ENCODE peak calls at places on chromosome 12, in six cellular contexts. One of them, this sample, is unnamed.

GRCh38 chr12:130529781-130530180 is 186.3 kb downstream of the RIMBP2 start:
- DNase-seq in endothelial cell of umbilical vein: no peak
- DNase-seq in HCT116: no peak
- DNase-seq in astrocyte: no peak
- DNase-seq in mammary epithelial cell: no peak
- DNase-seq in H1: no peak
- DNase-seq in this sample: no peak

GRCh38 chr12:123232472-123232806 is 502 bp downstream of the MPHOSPH9 start:
- DNase-seq in endothelial cell of umbilical vein: no peak
- DNase-seq in HCT116: peak
- DNase-seq in astrocyte: no peak
- DNase-seq in mammary epithelial cell: no peak
- DNase-seq in H1: no peak
- DNase-seq in this sample: no peak

GRCh38 chr12:14810953-14811483 is 3.0 kb downstream of the SMCO3 start:
- DNase-seq in endothelial cell of umbilical vein: peak
- DNase-seq in HCT116: no peak
- DNase-seq in astrocyte: no peak
- DNase-seq in mammary epithelial cell: peak
- DNase-seq in H1: no peak
- DNase-seq in this sample: peak

GRCh38 chr12:51262758-51263177 is 7.4 kb downstream of the SMAGP start:
- DNase-seq in endothelial cell of umbilical vein: peak
- DNase-seq in HCT116: peak
- DNase-seq in astrocyte: peak
- DNase-seq in mammary epithelial cell: peak
- DNase-seq in H1: no peak
- DNase-seq in this sample: peak

GRCh38 chr12:117986705-117987469 is 18.1 kb upstream of the KSR2 start:
- DNase-seq in endothelial cell of umbilical vein: no peak
- DNase-seq in HCT116: peak
- DNase-seq in astrocyte: peak
- DNase-seq in mammary epithelial cell: peak
- DNase-seq in H1: no peak
- DNase-seq in this sample: no peak

GRCh38 chr12:40735551-40736230 is 43.5 kb downstream of the CNTN1 start:
- DNase-seq in endothelial cell of umbilical vein: no peak
- DNase-seq in HCT116: no peak
- DNase-seq in astrocyte: no peak
- DNase-seq in mammary epithelial cell: no peak
- DNase-seq in H1: no peak
- DNase-seq in this sample: no peak

GRCh38 chr12:3308063-3308462 is 182.9 kb upstream of the PRMT8 start:
- DNase-seq in endothelial cell of umbilical vein: no peak
- DNase-seq in HCT116: no peak
- DNase-seq in astrocyte: no peak
- DNase-seq in mammary epithelial cell: no peak
- DNase-seq in H1: no peak
- DNase-seq in this sample: no peak

GRCh38 chr12:50265770-50266524 is 17.4 kb downstream of the LIMA1 start:
- DNase-seq in endothelial cell of umbilical vein: no peak
- DNase-seq in HCT116: no peak
- DNase-seq in astrocyte: no peak
- DNase-seq in mammary epithelial cell: peak
- DNase-seq in H1: no peak
- DNase-seq in this sample: no peak

GRCh38 chr12:20798561-20798960 is 11.9 kb upstream of the SLCO1B3 start:
- DNase-seq in endothelial cell of umbilical vein: peak
- DNase-seq in HCT116: peak
- DNase-seq in astrocyte: peak
- DNase-seq in mammary epithelial cell: no peak
- DNase-seq in H1: no peak
- DNase-seq in this sample: no peak

GRCh38 chr12:34393086-34393820 is 371.0 kb downstream of the ALG10 start:
- DNase-seq in endothelial cell of umbilical vein: no peak
- DNase-seq in HCT116: no peak
- DNase-seq in astrocyte: no peak
- DNase-seq in mammary epithelial cell: no peak
- DNase-seq in H1: no peak
- DNase-seq in this sample: no peak

GRCh38 chr12:6955462-6956331 is 4.5 kb downstream of the PTPN6 start:
- DNase-seq in endothelial cell of umbilical vein: no peak
- DNase-seq in HCT116: no peak
- DNase-seq in astrocyte: no peak
- DNase-seq in mammary epithelial cell: no peak
- DNase-seq in H1: no peak
- DNase-seq in this sample: no peak

GRCh38 chr12:120495189-120495722 is 657 bp upstream of the DYNLL1 start:
- DNase-seq in endothelial cell of umbilical vein: no peak
- DNase-seq in HCT116: no peak
- DNase-seq in astrocyte: no peak
- DNase-seq in mammary epithelial cell: peak
- DNase-seq in H1: no peak
- DNase-seq in this sample: no peak

GRCh38 chr12:124543591-124544310 is 23.7 kb downstream of the NCOR2 start:
- DNase-seq in endothelial cell of umbilical vein: no peak
- DNase-seq in HCT116: no peak
- DNase-seq in astrocyte: peak
- DNase-seq in mammary epithelial cell: no peak
- DNase-seq in H1: no peak
- DNase-seq in this sample: no peak

GRCh38 chr12:6947615-6948014 is 3.5 kb upstream of the PTPN6 start:
- DNase-seq in endothelial cell of umbilical vein: no peak
- DNase-seq in HCT116: no peak
- DNase-seq in astrocyte: no peak
- DNase-seq in mammary epithelial cell: no peak
- DNase-seq in H1: no peak
- DNase-seq in this sample: no peak

DNA sequence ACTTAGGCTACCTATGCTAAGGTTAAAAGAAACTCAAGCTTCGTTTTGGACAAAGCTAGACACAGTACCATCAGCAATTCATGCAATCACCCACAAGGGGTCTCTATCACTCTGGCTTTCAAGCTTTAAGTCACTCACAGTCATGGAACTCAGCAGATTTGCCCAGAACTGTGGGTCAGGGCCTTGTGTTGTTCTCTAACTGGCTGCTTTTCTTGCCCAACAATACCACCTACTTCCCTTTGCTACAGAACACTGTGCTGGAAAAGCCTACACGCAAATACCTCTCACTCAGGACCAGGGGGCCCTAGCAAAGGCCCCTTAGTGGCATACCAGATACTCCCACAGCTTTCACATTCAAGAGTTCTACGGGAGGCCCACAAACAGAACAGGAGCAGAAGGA is 9.1 kb downstream of the NEMP1 start:
- DNase-seq in endothelial cell of umbilical vein: peak
- DNase-seq in HCT116: peak
- DNase-seq in astrocyte: peak
- DNase-seq in mammary epithelial cell: peak
- DNase-seq in H1: no peak
- DNase-seq in this sample: peak
- H2AFZ ChIP-seq in endothelial cell of umbilical vein: no peak
- H2AFZ ChIP-seq in HCT116: no peak
- H2AFZ ChIP-seq in astrocyte: peak
- H2AFZ ChIP-seq in mammary epithelial cell: peak
- H2AFZ ChIP-seq in H1: no peak
- H2AFZ ChIP-seq in this sample: peak

DNA sequence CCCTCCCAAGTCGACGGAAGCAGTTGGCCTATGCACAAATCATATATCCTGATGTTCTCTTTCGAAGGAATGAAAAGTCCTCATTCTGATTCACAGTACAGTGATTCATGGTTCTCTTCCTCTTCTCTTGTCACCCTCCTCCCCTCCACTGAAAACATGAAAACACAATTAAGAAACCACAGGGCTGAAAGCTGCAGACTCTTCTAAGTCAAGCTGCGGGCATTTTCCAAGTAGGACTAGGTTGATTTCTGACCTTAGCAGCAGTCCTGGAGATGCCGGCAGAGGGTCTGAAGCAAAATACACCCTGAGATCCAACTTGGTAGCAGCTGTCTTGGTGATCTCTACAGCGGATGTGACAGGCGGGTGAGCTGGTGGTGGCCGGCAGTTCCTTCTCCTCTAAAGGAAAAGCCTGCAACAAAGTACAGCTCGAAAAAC is 6.2 kb downstream of the TMCC3 start:
- DNase-seq in endothelial cell of umbilical vein: peak
- DNase-seq in HCT116: no peak
- DNase-seq in astrocyte: peak
- DNase-seq in mammary epithelial cell: peak
- DNase-seq in H1: no peak
- DNase-seq in this sample: peak
- TF ChIP-seq EZH2 in endothelial cell of umbilical vein: no peak
- TF ChIP-seq EZH2 in HCT116: no peak
- TF ChIP-seq EZH2 in astrocyte: no peak
- TF ChIP-seq EZH2 in mammary epithelial cell: no peak
- TF ChIP-seq EZH2 in H1: no peak
- TF ChIP-seq EZH2 in this sample: no peak

GRCh38 chr12:68746572-68747180 is 700 bp downstream of the SLC35E3 start:
- DNase-seq in endothelial cell of umbilical vein: peak
- DNase-seq in HCT116: no peak
- DNase-seq in astrocyte: peak
- DNase-seq in mammary epithelial cell: peak
- DNase-seq in H1: no peak
- DNase-seq in this sample: peak

GRCh38 chr12:68745904-68746571 is at the start of gene SLC35E3:
- DNase-seq in endothelial cell of umbilical vein: peak
- DNase-seq in HCT116: peak
- DNase-seq in astrocyte: peak
- DNase-seq in mammary epithelial cell: peak
- DNase-seq in H1: peak
- DNase-seq in this sample: peak

GRCh38 chr12:68749861-68750260 is 3.9 kb downstream of the SLC35E3 start:
- DNase-seq in endothelial cell of umbilical vein: no peak
- DNase-seq in HCT116: no peak
- DNase-seq in astrocyte: no peak
- DNase-seq in mammary epithelial cell: no peak
- DNase-seq in H1: no peak
- DNase-seq in this sample: no peak

GRCh38 chr12:68749443-68749842 is 3.5 kb downstream of the SLC35E3 start:
- DNase-seq in endothelial cell of umbilical vein: no peak
- DNase-seq in HCT116: no peak
- DNase-seq in astrocyte: no peak
- DNase-seq in mammary epithelial cell: no peak
- DNase-seq in H1: no peak
- DNase-seq in this sample: no peak

GRCh38 chr12:68750506-68750905 is 4.5 kb downstream of the SLC35E3 start:
- DNase-seq in endothelial cell of umbilical vein: no peak
- DNase-seq in HCT116: no peak
- DNase-seq in astrocyte: no peak
- DNase-seq in mammary epithelial cell: peak
- DNase-seq in H1: no peak
- DNase-seq in this sample: no peak
- H3K27ac ChIP-seq in endothelial cell of umbilical vein: no peak
- H3K27ac ChIP-seq in HCT116: no peak
- H3K27ac ChIP-seq in astrocyte: no peak
- H3K27ac ChIP-seq in mammary epithelial cell: no peak
- H3K27ac ChIP-seq in H1: no peak
- H3K27ac ChIP-seq in this sample: no peak

GRCh38 chr12:52342781-52343490 is 21.7 kb upstream of the KRT83 start:
- DNase-seq in endothelial cell of umbilical vein: no peak
- DNase-seq in HCT116: no peak
- DNase-seq in astrocyte: no peak
- DNase-seq in mammary epithelial cell: no peak
- DNase-seq in H1: no peak
- DNase-seq in this sample: no peak
- H2AFZ ChIP-seq in endothelial cell of umbilical vein: no peak
- H2AFZ ChIP-seq in HCT116: no peak
- H2AFZ ChIP-seq in astrocyte: no peak
- H2AFZ ChIP-seq in mammary epithelial cell: no peak
- H2AFZ ChIP-seq in H1: no peak
- H2AFZ ChIP-seq in this sample: no peak

GRCh38 chr12:54024127-54024526 is 4.1 kb upstream of the HOXC6 start:
- DNase-seq in endothelial cell of umbilical vein: no peak
- DNase-seq in HCT116: no peak
- DNase-seq in astrocyte: no peak
- DNase-seq in mammary epithelial cell: no peak
- DNase-seq in H1: no peak
- DNase-seq in this sample: no peak
- TF ChIP-seq EZH2 in endothelial cell of umbilical vein: no peak
- TF ChIP-seq EZH2 in HCT116: no peak
- TF ChIP-seq EZH2 in astrocyte: no peak
- TF ChIP-seq EZH2 in mammary epithelial cell: no peak
- TF ChIP-seq EZH2 in H1: peak
- TF ChIP-seq EZH2 in this sample: no peak

GRCh38 chr12:95202691-95203476 is 14.4 kb downstream of the FGD6 start:
- DNase-seq in endothelial cell of umbilical vein: peak
- DNase-seq in HCT116: no peak
- DNase-seq in astrocyte: no peak
- DNase-seq in mammary epithelial cell: no peak
- DNase-seq in H1: no peak
- DNase-seq in this sample: no peak
- H3K27ac ChIP-seq in endothelial cell of umbilical vein: peak
- H3K27ac ChIP-seq in HCT116: peak
- H3K27ac ChIP-seq in astrocyte: peak
- H3K27ac ChIP-seq in mammary epithelial cell: peak
- H3K27ac ChIP-seq in H1: no peak
- H3K27ac ChIP-seq in this sample: no peak